ENCODE peak calls at places on chromosome 9, in six cellular contexts. J, W, R, M, K and N are unnamed samples.

GRCh38 chr9:112711050-112711689 is 6.7 kb downstream of the INIP start:
- DNase-seq in J (no peak), W (peak), R (no peak), M (no peak), K (no peak), N (peak)

GRCh38 chr9:127521919-127522304 is 70.6 kb downstream of the LRSAM1 start:
- DNase-seq in J (no peak), W (no peak), R (no peak), M (no peak), K (no peak), N (no peak)

GRCh38 chr9:121399883-121400607 is 30.0 kb upstream of the STOM start:
- DNase-seq in J (peak), W (peak), R (no peak), M (peak), K (no peak), N (peak)

GRCh38 chr9:2017459-2018161 is 2.5 kb downstream of the SMARCA2 start:
- DNase-seq in J (no peak), W (peak), R (peak), M (no peak), K (peak), N (peak)

GRCh38 chr9:87277346-87277745 is 220.3 kb upstream of the DAPK1 start:
- DNase-seq in J (no peak), W (no peak), R (no peak), M (no peak), K (no peak), N (no peak)

GRCh38 chr9:90903731-90904422 is 102.3 kb downstream of the SYK start:
- DNase-seq in J (no peak), W (no peak), R (no peak), M (no peak), K (no peak), N (peak)

GRCh38 chr9:100488171-100488570 is 15.2 kb downstream of the TMEFF1 start:
- DNase-seq in J (no peak), W (no peak), R (no peak), M (no peak), K (no peak), N (no peak)

GRCh38 chr9:128636024-128636390 is 20.6 kb downstream of the DYNC2I2 start:
- DNase-seq in J (no peak), W (peak), R (no peak), M (peak), K (no peak), N (peak)

GRCh38 chr9:131856105-131856504 is 116.2 kb upstream of the RAPGEF1 start:
- DNase-seq in J (no peak), W (peak), R (no peak), M (no peak), K (no peak), N (peak)

GRCh38 chr9:110443878-110444245 is 106.2 kb upstream of the TXNDC8 start:
- DNase-seq in J (no peak), W (no peak), R (no peak), M (no peak), K (no peak), N (no peak)

GRCh38 chr9:74960548-74960947 is 7.8 kb upstream of the C9orf40 start:
- DNase-seq in J (no peak), W (no peak), R (no peak), M (no peak), K (no peak), N (no peak)